ENCODE peak calls at places on chromosomes 5 and 9, in seven cellular contexts. Q is T-helper 2 cell; D is coronary artery; P is stimulated activated CD8-positive, alpha-beta memory T cell treated with anti-CD3 and anti-CD28 coated beads, Interleukin-2, amount 100 ng/mL, for 1 hour; L is SK-N-DZ; S is Caco-2; I is heart right ventricle. K is an unnamed sample.

GRCh38 chr5:9499498-9499876 is 46.4 kb downstream of the SEMA5A start:
- DNase-seq in Q (no peak), D (no peak), P (no peak), L (no peak), S (no peak), I (no peak), K (no peak)

GRCh38 chr9:37283730-37284235 is 138.7 kb upstream of the GRHPR start:
- DNase-seq in Q (no peak), D (no peak), P (no peak), L (no peak), S (no peak), I (no peak), K (no peak)

GRCh38 chr5:177384134-177384533 is at the start of gene SLC34A1:
- DNase-seq in Q (no peak), D (no peak), P (no peak), L (no peak), S (no peak), I (no peak), K (no peak)

GRCh38 chr9:126612813-126613641 is 701 bp upstream of the LMX1B start:
- DNase-seq in Q (no peak), D (no peak), P (no peak), L (no peak), S (no peak), I (no peak), K (no peak)

GRCh38 chr9:108108802-108109448 is 619.4 kb upstream of the KLF4 start:
- DNase-seq in Q (no peak), D (no peak), P (no peak), L (no peak), S (no peak), I (no peak), K (no peak)

GRCh38 chr5:114237766-114238165 is 124.1 kb upstream of the KCNN2 start:
- DNase-seq in Q (no peak), D (no peak), P (no peak), L (no peak), S (no peak), I (no peak), K (no peak)

GRCh38 chr5:132677191-132677590 is 3.4 kb downstream of the IL4 start:
- DNase-seq in Q (no peak), D (peak; percentile 92), P (no peak), L (no peak), S (peak; percentile 82), I (no peak), K (peak; percentile 54)

GRCh38 chr9:77756449-77756848 is 108.3 kb upstream of the GNA14 start:
- DNase-seq in Q (no peak), D (no peak), P (no peak), L (no peak), S (no peak), I (no peak), K (no peak)

GRCh38 chr9:22037954-22038690 is 29.0 kb upstream of the CDKN2B start:
- DNase-seq in Q (no peak), D (no peak), P (no peak), L (no peak), S (no peak), I (no peak), K (no peak)

GRCh38 chr5:149677721-149678120 is 52.4 kb upstream of the PPARGC1B start:
- DNase-seq in Q (no peak), D (no peak), P (no peak), L (no peak), S (no peak), I (no peak), K (peak; percentile 55)

GRCh38 chr9:130860458-130861316 is 25.6 kb downstream of the ABL1 start:
- DNase-seq in Q (no peak), D (peak; percentile 97), P (no peak), L (no peak), S (no peak), I (peak; percentile 88), K (peak; percentile 87)

GRCh38 chr5:76582252-76583162 is 40.7 kb downstream of the F2RL2 start:
- DNase-seq in Q (no peak), D (no peak), P (no peak), L (no peak), S (no peak), I (no peak), K (no peak)

GRCh38 chr5:34499001-34499734 is 157.0 kb upstream of the RAI14 start:
- DNase-seq in Q (no peak), D (no peak), P (no peak), L (no peak), S (no peak), I (no peak), K (no peak)

GRCh38 chr9:136138566-136138965 is 19.9 kb upstream of the TMEM250 start:
- DNase-seq in Q (peak; percentile 28), D (no peak), P (no peak), L (peak; percentile 45), S (peak; percentile 69), I (no peak), K (no peak)

GRCh38 chr5:172782169-172783039 is 11.4 kb upstream of the DUSP1 start:
- DNase-seq in Q (no peak), D (no peak), P (no peak), L (no peak), S (no peak), I (no peak), K (no peak)

GRCh38 chr5:51958473-51958872 is 575.2 kb downstream of the ISL1 start:
- DNase-seq in Q (no peak), D (no peak), P (no peak), L (peak; percentile 28), S (no peak), I (no peak), K (no peak)

K was measured in sciatic nerve.